ENCODE peak calls at places on chromosomes 7 and 10, in eight cellular contexts. C is hepatocyte, F is HFF-Myc, R is transverse colon, A is body of pancreas, L is epithelial cell of esophagus, J is A549, H is WTC11. Q is an unnamed sample.
A peak's percentile ranks its signal among the peaks of the same experiment; 100 is the strongest.

GRCh38 chr10:7610651-7611389 is 55.9 kb downstream of the ITIH5 start:
- DNase-seq in H (no peak), A (peak; percentile 30), F (peak; percentile 1), J (no peak), R (peak; percentile 44), L (no peak), C (peak; percentile 66), Q (no peak)

GRCh38 chr7:12638851-12639467 is 48.5 kb upstream of the ARL4A start:
- DNase-seq in L (peak; percentile 51), C (peak; percentile 34), J (peak; percentile 22), F (no peak), R (no peak), H (no peak), A (no peak), Q (peak; percentile 15)

GRCh38 chr7:9516672-9517071 is 1083.3 kb downstream of the NXPH1 start:
- DNase-seq in F (no peak), R (no peak), H (no peak), J (no peak), A (no peak), C (no peak), L (no peak), Q (no peak)

GRCh38 chr7:20270867-20271266 is 53.7 kb upstream of the MACC1 start:
- DNase-seq in L (no peak), A (no peak), R (no peak), H (no peak), F (no peak), J (no peak), C (no peak), Q (peak; percentile 72)

GRCh38 chr7:28955723-28956607 is 2.2 kb downstream of the TRIL start:
- DNase-seq in C (peak; percentile 89), L (peak; percentile 59), A (peak; percentile 92), R (peak; percentile 88), F (no peak), H (peak; percentile 86), J (peak; percentile 33), Q (no peak)

GRCh38 chr10:36688717-36689116 is 436.7 kb upstream of the ANKRD30A start:
- DNase-seq in F (no peak), L (no peak), H (no peak), C (no peak), J (no peak), R (no peak), A (no peak), Q (no peak)

GRCh38 chr10:60414877-60415585 is 25.4 kb upstream of the ANK3 start:
- DNase-seq in H (no peak), F (peak; percentile 42), A (no peak), R (no peak), L (peak; percentile 85), C (peak; percentile 26), J (peak; percentile 20), Q (no peak)

GRCh38 chr10:91313761-91314520 is 93.5 kb downstream of the PCGF5 start:
- DNase-seq in F (peak; percentile 85), L (peak; percentile 34), R (no peak), J (no peak), H (no peak), C (no peak), A (no peak), Q (no peak)

GRCh38 chr7:11212080-11212711 is 238.5 kb downstream of the PHF14 start:
- DNase-seq in F (peak; percentile 51), L (peak; percentile 72), A (peak; percentile 66), R (peak; percentile 53), H (peak; percentile 53), C (peak; percentile 86), J (peak; percentile 25), Q (peak; percentile 35)

GRCh38 chr10:1400129-1400865 is 337.0 kb downstream of the ADARB2 start:
- DNase-seq in C (peak; percentile 32), J (no peak), L (peak; percentile 4), R (no peak), A (no peak), F (no peak), H (no peak), Q (no peak)

GRCh38 chr10:113047605-113047962 is 97.5 kb downstream of the TCF7L2 start:
- DNase-seq in J (no peak), L (peak; percentile 57), C (no peak), H (no peak), F (no peak), A (no peak), R (no peak), Q (no peak)

GRCh38 chr7:24573554-24574338 is 494 bp downstream of the PALS2 start:
- DNase-seq in R (peak; percentile 33), L (peak; percentile 67), F (no peak), A (peak; percentile 55), H (peak; percentile 77), C (peak; percentile 74), J (peak; percentile 31), Q (no peak)
- TF ChIP-seq CTCF in R (no peak), L (no peak), F (no peak), A (peak; percentile 13), H (no peak), C (no peak), J (no peak), Q (no peak)

GRCh38 chr7:92200791-92201190 is 21.8 kb upstream of the LRRD1 start:
- DNase-seq in L (no peak), F (no peak), A (no peak), R (no peak), H (no peak), J (no peak), C (no peak), Q (no peak)
- TF ChIP-seq CTCF in L (no peak), F (no peak), A (no peak), R (no peak), H (no peak), J (no peak), C (no peak), Q (peak; percentile 11)

DNA sequence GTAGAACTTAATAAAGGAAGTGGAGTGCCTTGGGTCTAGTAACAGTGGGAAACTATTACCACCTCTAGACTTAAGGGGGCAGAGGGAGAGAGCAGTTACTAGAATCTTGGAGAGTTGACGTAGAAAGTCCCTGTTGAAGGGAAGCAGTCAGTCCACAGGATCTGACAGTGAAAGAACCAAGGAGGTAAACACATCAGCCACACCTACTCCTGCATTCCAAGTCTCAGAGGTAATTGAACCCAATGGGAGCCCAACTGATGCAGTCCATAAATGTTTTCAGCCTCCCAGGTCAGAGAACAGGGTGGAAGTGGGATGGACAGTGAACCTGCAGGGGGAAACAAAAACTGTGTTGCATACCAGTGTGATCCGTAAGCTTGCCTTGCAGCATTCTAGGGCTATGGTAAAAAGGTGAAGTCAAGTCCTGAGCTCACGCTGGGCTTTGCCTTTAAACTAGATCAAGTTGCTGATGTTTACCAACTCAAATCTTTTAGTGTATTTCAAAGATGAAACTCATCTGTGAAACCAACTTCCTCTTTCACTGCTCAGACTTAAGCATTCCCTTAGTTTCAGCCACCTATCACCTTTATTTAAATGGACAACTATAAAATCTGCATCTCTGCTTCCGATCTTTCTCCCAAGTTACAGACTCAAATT is 57.2 kb downstream of the SLC16A12 start:
- DNase-seq in H (peak; percentile 21), A (no peak), F (no peak), R (no peak), L (peak; percentile 44), J (no peak), C (peak; percentile 64), Q (peak; percentile 3)
- TF ChIP-seq CTCF in H (no peak), A (no peak), F (no peak), R (no peak), L (no peak), J (no peak), C (peak; percentile 18), Q (no peak)

GRCh38 chr7:127239814-127240213 is 12.9 kb downstream of the GRM8 start:
- DNase-seq in A (no peak), L (no peak), F (no peak), C (no peak), R (no peak), J (no peak), H (peak; percentile 50), Q (no peak)
- TF ChIP-seq CTCF in A (peak; percentile 4), L (no peak), F (peak; percentile 27), C (no peak), R (no peak), J (no peak), H (peak; percentile 44), Q (peak; percentile 49)

GRCh38 chr7:139753079-139753692 is 24.6 kb downstream of the HIPK2 start:
- DNase-seq in J (peak; percentile 70), C (no peak), A (no peak), L (no peak), H (no peak), F (no peak), R (peak; percentile 35), Q (no peak)
- TF ChIP-seq CTCF in J (no peak), C (peak; percentile 5), A (peak; percentile 20), L (no peak), H (peak; percentile 12), F (no peak), R (peak; percentile 67), Q (peak; percentile 25)

GRCh38 chr7:111560773-111561658 is 1.3 kb downstream of the IMMP2L start:
- DNase-seq in C (peak; percentile 19), A (peak; percentile 33), H (no peak), F (peak; percentile 11), R (no peak), L (peak; percentile 57), J (no peak), Q (no peak)

GRCh38 chr7:111564078-111564477 is 1.8 kb upstream of the IMMP2L start:
- DNase-seq in F (no peak), R (no peak), J (no peak), A (no peak), H (no peak), C (no peak), L (no peak), Q (no peak)

GRCh38 chr7:111559665-111560064 is 2.6 kb downstream of the IMMP2L start:
- DNase-seq in R (no peak), C (no peak), A (no peak), F (no peak), H (no peak), L (no peak), J (no peak), Q (no peak)

GRCh38 chr7:111561659-111561908 is 708 bp downstream of the IMMP2L start:
- DNase-seq in C (peak; percentile 10), F (no peak), H (no peak), R (no peak), J (no peak), L (no peak), A (peak; percentile 19), Q (no peak)

DNA sequence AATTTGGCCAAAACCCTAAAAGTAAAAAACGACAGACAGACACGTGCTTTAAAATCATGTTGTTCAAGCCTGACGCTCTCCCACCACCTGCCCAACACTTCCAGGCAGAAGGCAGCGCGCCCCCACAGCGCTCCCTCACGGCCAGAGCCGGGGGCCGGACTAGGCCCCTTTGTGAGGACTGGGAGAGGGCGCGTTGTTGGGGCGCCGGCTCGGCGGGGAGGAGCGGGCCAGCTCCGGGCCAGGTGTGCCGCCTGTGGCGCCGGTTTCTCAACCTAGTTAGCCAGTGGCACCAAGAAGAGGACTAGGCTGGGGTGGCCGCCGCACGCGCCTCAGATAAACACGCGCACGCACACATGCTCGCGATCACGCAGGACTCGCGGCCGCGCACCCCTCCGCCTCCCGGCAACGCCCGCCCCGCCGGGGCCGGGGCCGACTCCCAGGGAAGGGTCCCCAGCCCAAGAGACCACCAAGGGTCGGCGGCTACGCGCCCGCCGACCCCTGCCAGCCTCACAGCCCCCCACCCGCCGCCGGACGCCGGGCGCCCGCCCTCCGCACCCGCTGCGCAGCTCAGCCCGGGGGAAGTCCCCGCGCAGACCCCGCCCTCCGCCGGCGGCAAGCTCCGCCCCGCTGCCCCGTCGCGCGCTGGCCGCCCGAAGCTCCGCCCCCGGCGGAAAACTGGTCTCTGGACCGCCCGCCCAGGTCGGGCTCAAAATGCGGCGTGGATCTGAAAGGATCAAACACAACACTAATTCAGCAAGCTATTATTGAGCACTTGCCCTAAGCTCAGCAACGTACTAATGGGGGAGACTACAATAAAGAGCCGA is at the start of gene IMMP2L:
- DNase-seq in F (peak; percentile 46), H (peak; percentile 87), C (peak; percentile 95), L (peak; percentile 90), A (peak; percentile 90), J (peak; percentile 69), R (peak; percentile 92), Q (no peak)
- TF ChIP-seq CTCF in F (peak; percentile 14), H (no peak), C (peak; percentile 50), L (peak; percentile 7), A (peak; percentile 21), J (peak; percentile 66), R (peak; percentile 27), Q (peak; percentile 45)

GRCh38 chr7:5602734-5603133 is 178.7 kb downstream of the RNF216 start:
- DNase-seq in C (no peak), A (no peak), L (no peak), H (no peak), J (no peak), F (no peak), R (no peak), Q (no peak)
- TF ChIP-seq CTCF in C (no peak), A (no peak), L (no peak), H (no peak), J (no peak), F (no peak), R (no peak), Q (no peak)